ENCODE peak calls at places on chromosomes 6 and 20, in four cellular contexts. C is fibroblast of the aortic adventitia, J is GM23338, O is mucosa of descending colon. N is an unnamed sample.

GRCh38 chr6:15023448-15023847 is 222.4 kb upstream of the JARID2 start:
- DNase-seq in J (no peak), C (no peak), O (no peak), N (no peak)

GRCh38 chr6:43799671-43800623 is 29.9 kb downstream of the VEGFA start:
- DNase-seq in J (no peak), O (no peak), C (no peak), N (no peak)

GRCh38 chr20:47559141-47559540 is 57.5 kb downstream of the NCOA3 start:
- DNase-seq in C (peak), O (no peak), J (no peak), N (no peak)

GRCh38 chr20:35443003-35443402 is 5.0 kb upstream of the GDF5 start:
- DNase-seq in O (no peak), J (no peak), C (peak), N (no peak)

GRCh38 chr6:135002229-135002844 is 52.3 kb downstream of the HBS1L start:
- DNase-seq in J (peak), O (no peak), C (peak), N (no peak)

GRCh38 chr6:98324406-98324930 is 509.9 kb upstream of the POU3F2 start:
- DNase-seq in J (no peak), C (no peak), O (no peak), N (no peak)

GRCh38 chr6:19446570-19446969 is 390.6 kb upstream of the ID4 start:
- DNase-seq in J (no peak), C (no peak), O (no peak), N (no peak)

GRCh38 chr20:50992336-50992732 is 30.6 kb downstream of the KCNG1 start:
- DNase-seq in O (no peak), C (no peak), J (peak), N (no peak)

GRCh38 chr6:34159844-34160243 is 14.0 kb upstream of the GRM4 start:
- DNase-seq in O (no peak), J (no peak), C (no peak), N (no peak)

GRCh38 chr6:162404926-162405325 is 322.6 kb downstream of the PRKN start:
- DNase-seq in J (no peak), C (no peak), O (no peak), N (no peak)

GRCh38 chr6:34511214-34511922 is 44.8 kb downstream of the SPDEF start:
- DNase-seq in C (no peak), O (no peak), J (no peak), N (no peak)

GRCh38 chr6:11618533-11618932 is 81.0 kb downstream of the TMEM170B start:
- DNase-seq in J (peak), C (no peak), O (no peak), N (no peak)

GRCh38 chr6:63317641-63318040 is 2.1 kb downstream of the LGSN start:
- DNase-seq in O (no peak), J (no peak), C (no peak), N (no peak)

GRCh38 chr20:62316331-62317166 is 13.8 kb downstream of the ADRM1 start:
- DNase-seq in J (no peak), O (no peak), C (no peak), N (no peak)

GRCh38 chr20:58747400-58747672 is 54.7 kb downstream of the NPEPL1 start:
- DNase-seq in O (no peak), C (no peak), J (no peak), N (no peak)

GRCh38 chr6:81304486-81304885 is 448.0 kb downstream of the TENT5A start:
- DNase-seq in J (no peak), O (no peak), C (peak), N (no peak)

GRCh38 chr20:5918856-5919633 is 31.3 kb downstream of the TRMT6 start:
- DNase-seq in C (peak), J (no peak), O (no peak), N (no peak)

GRCh38 chr6:143583542-143584330 is 72.2 kb upstream of the FUCA2 start:
- DNase-seq in O (no peak), C (peak), J (no peak), N (no peak)

GRCh38 chr6:48615041-48615440 is 504.0 kb upstream of the PTCHD4 start:
- DNase-seq in O (no peak), C (peak), J (no peak), N (no peak)

GRCh38 chr6:13666194-13667105 is 45.2 kb downstream of the RANBP9 start:
- DNase-seq in J (no peak), C (peak), O (no peak), N (no peak)

GRCh38 chr6:35370799-35371493 is 28.6 kb downstream of the PPARD start:
- DNase-seq in O (no peak), J (no peak), C (peak), N (no peak)

GRCh38 chr20:48649104-48649626 is 178.6 kb downstream of the PREX1 start:
- DNase-seq in O (no peak), J (no peak), C (no peak), N (no peak)

GRCh38 chr20:61953037-61953788 is 112.5 kb downstream of the TAF4 start:
- DNase-seq in O (peak), C (no peak), J (no peak), N (no peak)

GRCh38 chr6:113476937-113477839 is 380.0 kb upstream of the MARCKS start:
- DNase-seq in J (no peak), C (no peak), O (no peak), N (no peak)

GRCh38 chr6:25277401-25277800 is 1.8 kb upstream of the CARMIL1 start:
- DNase-seq in C (no peak), O (no peak), J (no peak), N (no peak)

GRCh38 chr20:24609757-24610156 is 140.3 kb downstream of the SYNDIG1 start:
- DNase-seq in J (no peak), C (no peak), O (no peak), N (no peak)

DNA sequence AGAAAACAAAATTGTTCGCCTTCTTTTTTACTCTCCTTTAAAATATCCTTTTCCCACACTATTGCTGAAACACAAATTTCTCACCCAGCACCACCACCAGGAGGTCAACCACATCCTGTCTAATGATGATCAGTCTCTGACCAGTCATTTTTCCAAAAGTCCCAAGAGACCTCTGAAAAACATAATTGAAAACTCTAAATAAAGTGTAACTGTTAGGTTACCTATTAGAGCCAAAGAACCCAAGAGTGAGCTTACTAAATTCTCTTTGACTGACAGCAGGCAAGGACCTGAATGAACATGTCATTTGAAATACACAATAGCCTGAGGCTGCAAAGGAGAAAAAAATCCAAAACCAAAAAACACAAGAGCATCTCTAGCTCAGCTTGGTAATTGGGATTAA is 735.4 kb downstream of the CBLN4 start:
- DNase-seq in J (no peak), C (no peak), O (no peak), N (no peak)
- TF ChIP-seq CTCF in J (no peak), C (no peak), O (no peak), N (no peak)

DNA sequence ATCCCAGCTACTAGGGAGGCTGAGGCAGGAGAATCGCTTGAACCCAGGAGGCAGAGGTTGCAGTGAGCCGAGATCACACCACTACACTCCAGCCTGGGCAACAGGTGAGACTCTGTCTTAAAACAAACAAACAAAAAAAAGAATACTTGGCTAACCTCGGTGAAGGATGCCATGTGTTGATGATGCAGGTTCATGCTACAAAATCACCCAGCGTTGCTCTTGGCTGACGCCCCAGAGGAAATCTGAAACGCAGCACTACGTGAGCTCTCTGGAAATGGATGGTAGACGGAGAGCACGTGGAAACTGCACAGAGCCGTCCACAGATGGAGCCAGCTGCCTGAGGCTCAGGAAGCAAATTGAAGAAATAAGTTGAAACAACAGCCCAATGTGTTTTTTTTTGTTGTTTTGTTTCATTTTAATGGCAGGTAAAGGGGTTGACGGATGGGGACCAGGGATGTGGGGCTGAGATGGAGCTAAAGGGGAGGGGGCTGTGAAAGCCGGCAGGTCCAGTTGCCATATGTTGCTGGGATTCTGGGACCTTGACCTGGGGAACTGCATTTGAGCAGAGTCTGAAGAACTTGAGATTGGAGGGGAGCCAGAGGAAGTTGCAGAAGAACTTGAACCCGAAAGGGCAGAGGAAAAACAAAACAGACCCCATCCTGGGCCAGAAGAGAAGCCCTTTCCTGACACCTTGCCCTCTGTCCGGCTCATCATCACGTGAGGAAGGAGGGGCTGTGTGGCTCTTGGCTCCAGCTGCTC is 12.8 kb upstream of the MANBAL start:
- DNase-seq in O (no peak), C (peak), J (no peak), N (no peak)
- TF ChIP-seq CTCF in O (no peak), C (peak), J (no peak), N (no peak)

GRCh38 chr6:89298680-89299450 is 16.2 kb downstream of the GABRR2 start:
- DNase-seq in C (peak), J (no peak), O (no peak), N (no peak)

GRCh38 chr6:89301586-89302194 is 13.4 kb downstream of the GABRR2 start:
- DNase-seq in C (no peak), J (no peak), O (no peak), N (no peak)

GRCh38 chr6:89302195-89302770 is 12.8 kb downstream of the GABRR2 start:
- DNase-seq in J (no peak), O (no peak), C (no peak), N (no peak)

GRCh38 chr6:89297695-89298351 is 17.3 kb downstream of the GABRR2 start:
- DNase-seq in J (no peak), C (peak), O (no peak), N (no peak)

GRCh38 chr6:89299451-89299850 is 15.6 kb downstream of the GABRR2 start:
- DNase-seq in C (no peak), O (no peak), J (peak), N (no peak)
- TF ChIP-seq CTCF in C (peak), O (no peak), J (peak), N (peak)

DNA sequence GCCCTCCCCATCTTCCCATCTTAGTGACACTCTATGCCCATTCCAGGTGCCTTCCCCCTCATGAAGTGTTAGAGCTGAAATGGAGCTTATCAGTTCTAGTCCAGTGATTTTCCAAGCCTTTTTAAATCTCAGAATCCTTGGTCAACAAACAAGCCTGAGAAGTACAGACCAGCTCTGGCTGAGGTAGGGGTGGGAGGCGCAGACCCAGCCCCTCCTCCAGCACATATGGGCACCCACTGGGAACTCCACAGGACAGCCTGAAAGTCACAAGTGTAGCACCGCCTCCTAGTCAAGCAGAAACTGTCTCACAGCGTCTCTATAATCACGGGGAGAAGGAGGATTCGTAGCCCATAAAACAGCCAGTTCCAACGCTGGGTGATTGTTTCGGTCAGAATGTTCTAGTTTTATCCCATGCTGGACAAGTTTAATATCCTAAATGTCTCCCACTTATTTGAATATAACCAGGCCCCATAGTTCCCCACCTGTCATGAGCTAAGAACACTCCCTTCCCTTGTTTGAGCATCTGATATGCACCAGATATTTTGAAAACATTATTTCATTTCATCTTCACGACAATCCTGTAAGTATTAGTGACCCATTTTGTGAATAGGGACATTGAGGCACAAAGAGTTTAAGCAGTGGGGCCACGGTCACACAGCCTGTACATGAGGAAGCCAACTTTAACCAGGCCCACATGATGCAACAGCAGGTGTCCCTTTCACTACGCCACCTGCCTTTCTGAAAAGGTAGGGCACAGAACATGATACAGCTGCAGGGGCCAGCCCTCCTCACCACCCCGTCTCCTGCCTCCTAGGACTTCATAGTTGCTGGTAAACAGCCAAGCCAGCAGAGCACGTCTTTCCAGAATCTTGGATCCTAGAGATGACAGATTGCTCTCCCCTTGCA is 40.1 kb downstream of the TRAF3IP2 start:
- DNase-seq in C (no peak), J (peak), O (no peak), N (no peak)
- TF ChIP-seq CTCF in C (no peak), J (peak), O (no peak), N (no peak)

GRCh38 chr6:157670466-157671186 is 152.4 kb upstream of the SNX9 start:
- DNase-seq in O (no peak), J (no peak), C (peak), N (no peak)

GRCh38 chr6:157668690-157669089 is 154.4 kb upstream of the SNX9 start:
- DNase-seq in J (no peak), C (no peak), O (no peak), N (no peak)

GRCh38 chr6:157668034-157668401 is 155.0 kb upstream of the SNX9 start:
- DNase-seq in J (no peak), C (no peak), O (no peak), N (no peak)

GRCh38 chr6:157667211-157668033 is 155.6 kb upstream of the SNX9 start:
- DNase-seq in J (peak), O (no peak), C (peak), N (peak)

DNA sequence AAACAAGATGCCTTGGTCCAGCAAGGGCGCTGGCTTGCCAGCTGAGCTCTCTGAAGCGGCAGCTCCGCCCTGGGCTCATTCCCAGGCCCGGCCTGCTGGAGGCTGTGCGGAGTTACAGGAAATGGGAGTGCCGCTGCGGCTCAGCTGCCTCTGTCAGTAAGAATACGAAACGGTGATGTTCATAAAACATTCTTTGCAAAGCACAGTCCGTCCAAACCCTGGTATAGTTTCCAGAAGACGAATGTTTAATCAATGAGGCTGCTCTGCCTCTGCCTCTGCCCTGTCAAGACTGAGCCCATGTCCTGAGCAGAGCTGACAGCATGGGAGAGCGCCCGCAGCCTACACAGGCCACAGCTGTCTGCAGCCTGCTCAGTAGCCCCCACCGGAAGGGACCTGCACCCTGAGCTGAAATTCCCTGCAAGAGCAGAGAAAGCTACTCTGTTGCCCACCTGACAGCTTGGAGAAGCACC is 153.3 kb upstream of the SNX9 start:
- DNase-seq in C (peak), O (peak), J (peak), N (peak)
- TF ChIP-seq CTCF in C (peak), O (no peak), J (no peak), N (peak)

DNA sequence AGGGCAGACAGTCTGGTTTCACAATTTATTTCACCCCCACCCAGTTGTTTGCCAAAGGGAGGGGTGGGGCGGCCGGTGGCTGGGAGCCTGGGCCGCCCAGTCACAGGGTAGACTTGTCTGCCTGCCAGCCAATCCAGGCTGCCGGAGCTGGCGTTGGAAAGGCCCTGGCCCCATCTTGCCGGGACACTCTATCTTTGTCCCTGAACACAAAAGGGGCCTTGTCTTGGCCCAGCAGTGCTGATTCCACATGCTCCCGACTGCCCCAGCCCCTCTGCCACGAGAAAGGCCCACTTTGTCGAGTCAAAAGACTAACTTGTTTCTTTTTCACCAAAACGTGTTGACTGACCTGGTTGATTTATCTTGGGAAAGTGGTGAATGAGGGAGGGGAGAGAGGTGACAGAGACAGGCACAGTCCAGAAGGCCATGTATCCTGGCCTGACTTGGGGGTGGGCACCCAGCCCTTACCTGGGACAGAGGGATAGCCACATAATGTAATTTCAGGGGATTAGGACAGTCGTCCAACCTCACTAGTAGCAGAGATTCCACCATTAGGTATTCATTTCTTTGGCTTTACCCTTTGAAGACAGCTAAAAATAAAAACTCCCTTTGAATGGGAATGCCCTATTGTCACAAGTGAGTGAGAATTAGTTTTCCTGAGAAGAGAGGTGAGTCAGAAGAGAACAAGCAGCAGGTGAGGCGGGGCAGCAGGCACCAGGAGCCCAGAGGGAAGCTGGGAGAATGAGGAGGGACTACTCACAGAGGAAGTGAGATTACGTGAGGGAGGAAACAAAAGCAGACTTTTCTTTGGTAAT is 67.0 kb upstream of the SIRPA start:
- DNase-seq in J (no peak), O (peak), C (peak), N (peak)
- TF ChIP-seq CTCF in J (no peak), O (no peak), C (no peak), N (no peak)

GRCh38 chr20:63483834-63484233 is 11.4 kb upstream of the KCNQ2 start:
- DNase-seq in O (no peak), J (peak), C (no peak), N (no peak)
- TF ChIP-seq CTCF in O (no peak), J (peak), C (no peak), N (no peak)